ENCODE peak calls at places on chromosomes 6 and 20, in eight cellular contexts. One of them, this sample, is unnamed. For H3K4me1, the result is how much of the 10 kb centered on the place peaks cover.

GRCh38 chr6:53691252-53691651 is 25.7 kb upstream of the KLHL31 start:
- DNase-seq in PC-9: no peak
- DNase-seq in IMR-90: no peak
- DNase-seq in body of pancreas: no peak
- DNase-seq in upper lobe of left lung: no peak
- DNase-seq in pancreas: no peak
- DNase-seq in endothelial cell of umbilical vein: no peak
- DNase-seq in psoas muscle: no peak
- DNase-seq in this sample: no peak

GRCh38 chr20:18663932-18664331 is 76.1 kb downstream of the DTD1 start:
- DNase-seq in PC-9: no peak
- DNase-seq in IMR-90: peak
- DNase-seq in body of pancreas: no peak
- DNase-seq in upper lobe of left lung: no peak
- DNase-seq in pancreas: no peak
- DNase-seq in endothelial cell of umbilical vein: no peak
- DNase-seq in psoas muscle: no peak
- DNase-seq in this sample: no peak

GRCh38 chr6:19757036-19757435 is 80.1 kb upstream of the ID4 start:
- DNase-seq in PC-9: no peak
- DNase-seq in IMR-90: peak
- DNase-seq in body of pancreas: no peak
- DNase-seq in upper lobe of left lung: no peak
- DNase-seq in pancreas: no peak
- DNase-seq in endothelial cell of umbilical vein: no peak
- DNase-seq in psoas muscle: no peak
- DNase-seq in this sample: no peak

GRCh38 chr6:166236586-166236985 is 68.9 kb upstream of the TBXT start:
- DNase-seq in PC-9: no peak
- DNase-seq in IMR-90: no peak
- DNase-seq in body of pancreas: no peak
- DNase-seq in upper lobe of left lung: peak
- DNase-seq in pancreas: no peak
- DNase-seq in endothelial cell of umbilical vein: no peak
- DNase-seq in psoas muscle: no peak
- DNase-seq in this sample: no peak

GRCh38 chr6:30480536-30481156 is 8.7 kb upstream of the HLA-E start:
- DNase-seq in PC-9: no peak
- DNase-seq in IMR-90: no peak
- DNase-seq in body of pancreas: no peak
- DNase-seq in upper lobe of left lung: no peak
- DNase-seq in pancreas: no peak
- DNase-seq in endothelial cell of umbilical vein: no peak
- DNase-seq in psoas muscle: no peak
- DNase-seq in this sample: no peak

GRCh38 chr20:910840-911770 is 5.0 kb downstream of the ANGPT4 start:
- DNase-seq in PC-9: no peak
- DNase-seq in IMR-90: peak
- DNase-seq in body of pancreas: no peak
- DNase-seq in upper lobe of left lung: no peak
- DNase-seq in pancreas: no peak
- DNase-seq in endothelial cell of umbilical vein: no peak
- DNase-seq in psoas muscle: peak
- DNase-seq in this sample: no peak

GRCh38 chr20:45857836-45858250 is 429 bp downstream of the ZSWIM3 start:
- DNase-seq in PC-9: no peak
- DNase-seq in IMR-90: no peak
- DNase-seq in body of pancreas: no peak
- DNase-seq in upper lobe of left lung: no peak
- DNase-seq in pancreas: no peak
- DNase-seq in endothelial cell of umbilical vein: no peak
- DNase-seq in psoas muscle: no peak
- DNase-seq in this sample: no peak

GRCh38 chr20:15842872-15843271 is 730.4 kb downstream of the KIF16B start:
- DNase-seq in PC-9: no peak
- DNase-seq in IMR-90: no peak
- DNase-seq in body of pancreas: no peak
- DNase-seq in upper lobe of left lung: no peak
- DNase-seq in pancreas: no peak
- DNase-seq in endothelial cell of umbilical vein: no peak
- DNase-seq in psoas muscle: no peak
- DNase-seq in this sample: no peak

GRCh38 chr6:8446391-8446790 is 11.0 kb upstream of the SLC35B3 start:
- DNase-seq in PC-9: no peak
- DNase-seq in IMR-90: no peak
- DNase-seq in body of pancreas: no peak
- DNase-seq in upper lobe of left lung: no peak
- DNase-seq in pancreas: no peak
- DNase-seq in endothelial cell of umbilical vein: no peak
- DNase-seq in psoas muscle: no peak
- DNase-seq in this sample: no peak

GRCh38 chr6:43790031-43790430 is 20.0 kb downstream of the VEGFA start:
- DNase-seq in PC-9: no peak
- DNase-seq in IMR-90: no peak
- DNase-seq in body of pancreas: no peak
- DNase-seq in upper lobe of left lung: peak
- DNase-seq in pancreas: peak
- DNase-seq in endothelial cell of umbilical vein: no peak
- DNase-seq in psoas muscle: peak
- DNase-seq in this sample: no peak

GRCh38 chr6:117165921-117166499 is 99.3 kb upstream of the VGLL2 start:
- DNase-seq in PC-9: no peak
- DNase-seq in IMR-90: no peak
- DNase-seq in body of pancreas: no peak
- DNase-seq in upper lobe of left lung: no peak
- DNase-seq in pancreas: no peak
- DNase-seq in endothelial cell of umbilical vein: no peak
- DNase-seq in psoas muscle: no peak
- DNase-seq in this sample: no peak

GRCh38 chr6:108838101-108838717 is 10.0 kb upstream of the ARMC2 start:
- DNase-seq in PC-9: peak
- DNase-seq in IMR-90: peak
- DNase-seq in body of pancreas: peak
- DNase-seq in upper lobe of left lung: peak
- DNase-seq in pancreas: no peak
- DNase-seq in endothelial cell of umbilical vein: no peak
- DNase-seq in psoas muscle: no peak
- DNase-seq in this sample: no peak

GRCh38 chr6:4354181-4354580 is 218.8 kb upstream of the ECI2 start:
- DNase-seq in PC-9: no peak
- DNase-seq in IMR-90: no peak
- DNase-seq in body of pancreas: no peak
- DNase-seq in upper lobe of left lung: no peak
- DNase-seq in pancreas: no peak
- DNase-seq in endothelial cell of umbilical vein: no peak
- DNase-seq in psoas muscle: no peak
- DNase-seq in this sample: no peak
- TF ChIP-seq CTCF in PC-9: no peak
- TF ChIP-seq CTCF in IMR-90: no peak
- TF ChIP-seq CTCF in body of pancreas: no peak
- TF ChIP-seq CTCF in upper lobe of left lung: no peak
- TF ChIP-seq CTCF in pancreas: no peak
- TF ChIP-seq CTCF in endothelial cell of umbilical vein: no peak
- TF ChIP-seq CTCF in psoas muscle: no peak
- TF ChIP-seq CTCF in this sample: no peak

GRCh38 chr6:31534521-31535040 is 5.8 kb downstream of the MCCD1 start:
- DNase-seq in PC-9: no peak
- DNase-seq in IMR-90: no peak
- DNase-seq in body of pancreas: no peak
- DNase-seq in upper lobe of left lung: no peak
- DNase-seq in pancreas: no peak
- DNase-seq in endothelial cell of umbilical vein: no peak
- DNase-seq in psoas muscle: no peak
- DNase-seq in this sample: no peak
- H3K27ac ChIP-seq in PC-9: no peak
- H3K27ac ChIP-seq in IMR-90: no peak
- H3K27ac ChIP-seq in body of pancreas: no peak
- H3K27ac ChIP-seq in upper lobe of left lung: no peak
- H3K27ac ChIP-seq in pancreas: no peak
- H3K27ac ChIP-seq in endothelial cell of umbilical vein: no peak
- H3K27ac ChIP-seq in psoas muscle: no peak
- H3K27ac ChIP-seq in this sample: no peak

GRCh38 chr6:35043381-35043780 is 97.8 kb downstream of the TCP11 start:
- DNase-seq in PC-9: no peak
- DNase-seq in IMR-90: no peak
- DNase-seq in body of pancreas: no peak
- DNase-seq in upper lobe of left lung: peak
- DNase-seq in pancreas: no peak
- DNase-seq in endothelial cell of umbilical vein: peak
- DNase-seq in psoas muscle: no peak
- DNase-seq in this sample: no peak
- H3K4me1 ChIP-seq in PC-9: under half
- H3K4me1 ChIP-seq in IMR-90: under half
- H3K4me1 ChIP-seq in body of pancreas: half or more
- H3K4me1 ChIP-seq in upper lobe of left lung: half or more
- H3K4me1 ChIP-seq in pancreas: under half
- H3K4me1 ChIP-seq in endothelial cell of umbilical vein: half or more
- H3K4me1 ChIP-seq in psoas muscle: under half
- H3K4me1 ChIP-seq in this sample: half or more

GRCh38 chr6:48736486-48737206 is 625.6 kb upstream of the PTCHD4 start:
- DNase-seq in PC-9: peak
- DNase-seq in IMR-90: peak
- DNase-seq in body of pancreas: no peak
- DNase-seq in upper lobe of left lung: no peak
- DNase-seq in pancreas: no peak
- DNase-seq in endothelial cell of umbilical vein: no peak
- DNase-seq in psoas muscle: no peak
- DNase-seq in this sample: no peak
- TF ChIP-seq CTCF in PC-9: peak
- TF ChIP-seq CTCF in IMR-90: peak
- TF ChIP-seq CTCF in body of pancreas: no peak
- TF ChIP-seq CTCF in upper lobe of left lung: no peak
- TF ChIP-seq CTCF in pancreas: no peak
- TF ChIP-seq CTCF in endothelial cell of umbilical vein: no peak
- TF ChIP-seq CTCF in psoas muscle: no peak
- TF ChIP-seq CTCF in this sample: no peak

This sample was measured in heart right ventricle.